ENCODE peak calls at places on chromosomes 5 and 9, in nine cellular contexts. T is GM13976, Y is RWPE1, K is neural crest cell, X is endothelial cell, Q is testis, U is kidney, N is heart right ventricle, H is HFFc6. C is an unnamed sample.

GRCh38 chr5:115810776-115811175 is 5.7 kb downstream of the CDO1 start:
- DNase-seq in T (no peak), Y (no peak), N (no peak), H (no peak), U (no peak), Q (no peak), X (no peak), K (no peak), C (no peak)

GRCh38 chr9:36865731-36866635 is 168.1 kb downstream of the PAX5 start:
- DNase-seq in N (no peak), X (no peak), Y (no peak), H (no peak), T (no peak), K (no peak), Q (no peak), U (peak), C (peak)

GRCh38 chr5:179585903-179586511 is 35.7 kb downstream of the RUFY1 start:
- DNase-seq in T (no peak), U (no peak), H (no peak), Q (no peak), N (no peak), Y (no peak), X (no peak), K (no peak), C (no peak)

GRCh38 chr5:9009931-9010652 is 535.8 kb downstream of the SEMA5A start:
- DNase-seq in X (no peak), K (no peak), T (no peak), Y (no peak), H (no peak), N (no peak), U (no peak), Q (no peak), C (no peak)

GRCh38 chr5:58484505-58484904 is 6.7 kb upstream of the GAPT start:
- DNase-seq in U (no peak), K (no peak), T (no peak), Y (no peak), H (no peak), Q (no peak), X (no peak), N (no peak), C (no peak)

GRCh38 chr5:33608476-33609026 is 167.8 kb downstream of the TARS1 start:
- DNase-seq in X (no peak), H (no peak), Q (no peak), Y (no peak), T (no peak), U (no peak), N (no peak), K (no peak), C (no peak)

GRCh38 chr5:19886123-19886921 is 101.7 kb downstream of the CDH18 start:
- DNase-seq in X (no peak), K (no peak), Y (peak), Q (no peak), U (no peak), T (no peak), H (peak), N (no peak), C (no peak)

GRCh38 chr5:127801751-127802476 is 98.7 kb downstream of the CCDC192 start:
- DNase-seq in Q (no peak), Y (no peak), N (no peak), U (no peak), T (no peak), X (no peak), H (peak), K (no peak), C (no peak)

GRCh38 chr5:177204281-177204680 is 70.7 kb downstream of the NSD1 start:
- DNase-seq in T (no peak), Y (no peak), N (no peak), H (no peak), Q (no peak), U (no peak), X (no peak), K (no peak), C (no peak)

GRCh38 chr5:173583384-173583783 is 33.1 kb downstream of the BOD1 start:
- DNase-seq in H (no peak), T (no peak), Y (no peak), K (no peak), X (no peak), Q (no peak), N (no peak), U (no peak), C (no peak)

GRCh38 chr5:148005788-148006520 is 57.8 kb upstream of the SPINK5 start:
- DNase-seq in U (no peak), Y (no peak), N (no peak), Q (peak), T (no peak), K (no peak), H (no peak), X (no peak), C (no peak)
- TF ChIP-seq CTCF in U (no peak), Y (no peak), N (no peak), Q (no peak), T (no peak), K (peak), H (no peak), X (peak), C (no peak)

GRCh38 chr5:42634575-42634974 is 122.0 kb upstream of the CCDC152 start:
- DNase-seq in X (no peak), Q (no peak), Y (no peak), K (no peak), H (no peak), T (no peak), N (no peak), U (no peak), C (no peak)

GRCh38 chr5:42638972-42639371 is 117.6 kb upstream of the CCDC152 start:
- DNase-seq in K (no peak), H (no peak), U (no peak), Y (no peak), X (no peak), Q (no peak), T (no peak), N (no peak), C (no peak)

GRCh38 chr5:42636946-42637345 is 119.7 kb upstream of the CCDC152 start:
- DNase-seq in T (no peak), N (no peak), Q (no peak), X (no peak), U (no peak), H (no peak), Y (no peak), K (no peak), C (no peak)

GRCh38 chr5:42632501-42632900 is 124.1 kb upstream of the CCDC152 start:
- DNase-seq in Q (no peak), U (no peak), Y (no peak), K (no peak), N (no peak), X (no peak), H (no peak), T (peak), C (no peak)

DNA sequence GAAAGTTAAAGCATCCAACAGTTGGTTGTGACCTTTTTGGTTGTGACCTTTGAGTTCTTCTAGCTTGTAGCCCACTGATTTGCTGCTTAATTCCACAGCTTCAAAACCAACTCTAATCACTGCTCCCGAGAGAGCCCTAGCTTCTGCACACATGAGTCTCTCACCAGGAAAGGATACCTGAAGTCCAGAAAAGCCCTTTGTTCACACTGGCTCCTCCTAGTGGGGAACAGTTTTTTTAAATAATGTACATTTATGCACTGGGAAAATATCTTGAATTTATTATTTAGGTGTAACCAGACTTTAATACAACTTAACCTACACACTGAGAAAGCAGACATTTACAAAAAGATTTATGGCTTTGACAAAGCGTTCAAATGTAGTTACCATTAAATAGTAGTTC is 120.2 kb upstream of the CCDC152 start:
- DNase-seq in X (no peak), H (no peak), K (no peak), U (no peak), Q (no peak), T (peak), N (no peak), Y (no peak), C (no peak)
- TF ChIP-seq CTCF in X (peak), H (peak), K (no peak), U (no peak), Q (no peak), T (no peak), N (no peak), Y (no peak), C (no peak)

GRCh38 chr9:19087601-19088000 is 15.1 kb downstream of the HAUS6 start:
- DNase-seq in Y (no peak), X (no peak), N (no peak), H (peak), T (no peak), U (no peak), Q (peak), K (no peak), C (no peak)

DNA sequence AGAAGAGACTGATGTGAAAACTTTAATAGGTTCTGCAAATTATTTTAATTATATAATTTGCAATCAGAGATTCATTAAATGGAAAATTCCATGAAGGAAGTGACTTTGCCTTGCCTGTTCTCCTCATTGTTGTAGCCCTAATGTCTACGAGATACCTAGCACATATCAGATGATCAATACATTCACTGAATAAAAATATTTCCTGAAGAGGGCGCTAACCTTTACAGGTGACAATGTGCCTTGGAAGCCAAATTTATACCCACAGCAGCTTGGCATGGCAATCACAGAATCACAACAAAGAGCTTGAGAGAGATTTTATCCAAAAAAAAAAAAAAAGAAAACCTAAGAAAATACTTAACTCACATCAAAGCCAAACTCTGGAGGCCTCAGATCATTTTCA is 17.4 kb downstream of the HAUS6 start:
- DNase-seq in K (no peak), N (no peak), U (no peak), T (peak), Y (peak), H (no peak), Q (no peak), X (no peak), C (no peak)
- TF ChIP-seq CTCF in K (peak), N (peak), U (peak), T (peak), Y (peak), H (peak), Q (no peak), X (peak), C (no peak)

DNA sequence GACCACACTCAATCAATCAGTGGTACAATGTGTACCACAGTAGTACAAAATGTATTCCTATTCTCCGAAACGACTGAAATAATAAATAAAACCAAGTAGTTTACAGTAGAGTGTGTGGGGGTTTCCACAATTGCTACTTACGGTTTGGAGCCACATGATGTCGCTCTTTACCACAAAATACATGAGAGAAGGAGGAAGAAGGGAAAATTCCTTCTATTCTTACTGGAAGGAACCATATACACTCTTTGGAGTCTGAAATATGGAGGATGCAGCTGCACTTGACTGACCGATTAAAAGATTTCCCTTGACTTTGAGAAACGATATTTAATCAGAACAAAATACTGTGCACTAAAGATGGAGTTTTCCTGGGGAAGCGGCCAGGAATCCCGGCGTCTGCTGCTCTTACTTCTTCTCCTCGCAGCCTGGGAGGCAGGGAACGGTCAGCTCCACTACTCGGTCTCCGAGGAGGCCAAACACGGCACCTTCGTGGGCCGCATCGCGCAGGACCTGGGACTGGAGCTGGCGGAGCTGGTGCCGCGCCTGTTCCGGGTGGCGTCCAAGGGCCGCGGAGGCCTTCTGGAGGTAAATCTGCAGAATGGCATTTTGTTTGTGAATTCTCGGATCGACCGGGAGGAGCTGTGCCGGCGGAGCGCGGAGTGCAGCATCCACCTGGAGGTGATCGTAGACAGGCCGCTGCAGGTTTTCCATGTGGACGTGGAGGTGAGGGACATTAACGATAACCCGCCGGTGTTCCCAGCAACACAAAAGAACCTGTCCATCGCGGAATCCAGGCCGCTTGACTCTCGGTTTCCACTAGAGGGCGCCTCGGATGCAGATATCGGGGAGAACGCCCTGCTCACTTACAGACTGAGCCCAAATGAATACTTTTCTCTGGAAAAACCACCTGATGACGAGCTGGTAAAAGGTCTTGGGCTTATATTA is at the start of gene PCDHA4:
- DNase-seq in T (no peak), N (no peak), Q (peak), U (peak), K (peak), Y (no peak), H (no peak), X (peak), C (no peak)
- TF ChIP-seq CTCF in T (no peak), N (peak), Q (peak), U (peak), K (peak), Y (no peak), H (peak), X (peak), C (peak)